ENCODE peak calls at places on chromosome 19, in nine cellular contexts. I is lower lobe of right lung, W is heart right ventricle, P is fibroblast of lung, U is pancreas, S is Caco-2, Y is heart left ventricle, V is neuronal stem cell, H is Panc1. L is an unnamed sample.

GRCh38 chr19:3409346-3410064 is 43.1 kb downstream of the NFIC start:
- DNase-seq in V (no peak), S (no peak), U (peak; percentile 72), H (no peak), W (peak; percentile 76), Y (peak; percentile 81), P (no peak), I (peak; percentile 60), L (peak; percentile 79)

GRCh38 chr19:45403781-45404556 is 900 bp downstream of the PPP1R13L start:
- DNase-seq in H (no peak), P (no peak), W (peak; percentile 70), S (peak; percentile 88), Y (peak; percentile 70), I (peak; percentile 75), V (no peak), U (peak; percentile 86), L (peak; percentile 86)

GRCh38 chr19:54606230-54606629 is 12.8 kb downstream of the LILRA1 start:
- DNase-seq in Y (no peak), H (no peak), I (no peak), U (no peak), S (no peak), W (no peak), P (no peak), V (no peak), L (no peak)

GRCh38 chr19:2619076-2619475 is 83.4 kb downstream of the GNG7 start:
- DNase-seq in H (no peak), S (no peak), P (no peak), U (no peak), V (no peak), Y (no peak), I (no peak), W (no peak), L (no peak)

GRCh38 chr19:19115954-19116353 is 22.3 kb downstream of the TMEM161A start:
- DNase-seq in S (no peak), H (no peak), W (peak; percentile 43), P (no peak), I (peak; percentile 63), U (no peak), Y (no peak), V (no peak), L (no peak)

GRCh38 chr19:18507727-18508440 is 14.0 kb downstream of the ELL start:
- DNase-seq in P (no peak), H (no peak), Y (peak; percentile 52), I (no peak), W (peak; percentile 53), S (no peak), U (no peak), V (no peak), L (no peak)

GRCh38 chr19:1489463-1489971 is 633 bp downstream of the PCSK4 start:
- DNase-seq in I (peak; percentile 57), Y (peak; percentile 33), S (no peak), H (no peak), V (no peak), P (no peak), U (peak; percentile 58), W (no peak), L (peak; percentile 75)

GRCh38 chr19:18967358-18968146 is 26.5 kb upstream of the HOMER3 start:
- DNase-seq in W (peak; percentile 43), Y (peak; percentile 77), P (peak; percentile 53), S (no peak), V (no peak), H (no peak), I (peak; percentile 74), U (no peak), L (peak; percentile 85)

GRCh38 chr19:3708207-3708931 is at the start of gene TJP3:
- DNase-seq in P (peak; percentile 42), S (peak; percentile 79), W (peak; percentile 45), Y (no peak), H (no peak), I (peak; percentile 87), U (peak; percentile 83), V (no peak), L (no peak)

GRCh38 chr19:5997371-5997770 is 19.4 kb upstream of the RANBP3 start:
- DNase-seq in P (no peak), W (no peak), I (no peak), Y (no peak), U (no peak), S (no peak), H (no peak), V (no peak), L (no peak)

GRCh38 chr19:43524922-43525835 is 1.8 kb downstream of the ETHE1 start:
- DNase-seq in I (peak; percentile 76), V (no peak), P (peak; percentile 41), Y (peak; percentile 46), H (no peak), S (peak; percentile 89), U (no peak), W (peak; percentile 43), L (peak; percentile 77)

GRCh38 chr19:37893845-37894575 is 12.4 kb downstream of the WDR87 start:
- DNase-seq in S (peak; percentile 67), U (no peak), W (no peak), H (no peak), P (no peak), I (no peak), V (no peak), Y (no peak), L (peak; percentile 9)

GRCh38 chr19:590396-590745 is 690 bp downstream of the HCN2 start:
- DNase-seq in Y (no peak), P (peak; percentile 45), S (no peak), U (no peak), W (no peak), I (no peak), H (no peak), V (no peak), L (no peak)

GRCh38 chr19:42436006-42436405 is 6.7 kb downstream of the CXCL17 start:
- DNase-seq in V (no peak), I (no peak), Y (no peak), P (no peak), H (no peak), U (no peak), S (no peak), W (no peak), L (no peak)

GRCh38 chr19:50777261-50777660 is 7.0 kb downstream of the GPR32 start:
- DNase-seq in H (no peak), W (no peak), U (no peak), P (no peak), V (no peak), Y (no peak), S (no peak), I (no peak), L (no peak)

GRCh38 chr19:38557205-38557799 is 60.5 kb downstream of the MAP4K1 start:
- DNase-seq in S (no peak), W (no peak), I (peak; percentile 64), U (no peak), V (no peak), Y (no peak), P (no peak), H (no peak), L (no peak)

GRCh38 chr19:39544201-39544903 is 4.4 kb upstream of the EID2 start:
- DNase-seq in U (no peak), W (no peak), Y (no peak), V (no peak), H (no peak), I (no peak), S (no peak), P (peak; percentile 29), L (no peak)

GRCh38 chr19:38068851-38069250 is 155.2 kb downstream of the DPF1 start:
- DNase-seq in I (no peak), W (no peak), H (no peak), P (no peak), U (no peak), Y (no peak), S (no peak), V (no peak), L (no peak)

GRCh38 chr19:28130066-28130511 is 1082.9 kb downstream of the UQCRFS1 start:
- DNase-seq in H (no peak), P (no peak), W (no peak), V (no peak), S (no peak), Y (no peak), I (no peak), U (no peak), L (no peak)
- H3K4me1 ChIP-seq in H (no peaks in the 10 kb centered on the region), P (no peaks in the 10 kb centered on the region), W (no peaks in the 10 kb centered on the region), V (peaks cover 6% of the 10 kb centered on the region), S (no peaks in the 10 kb centered on the region), Y (no peaks in the 10 kb centered on the region), I (no peaks in the 10 kb centered on the region), U (no peaks in the 10 kb centered on the region), L (no peaks in the 10 kb centered on the region)

DNA sequence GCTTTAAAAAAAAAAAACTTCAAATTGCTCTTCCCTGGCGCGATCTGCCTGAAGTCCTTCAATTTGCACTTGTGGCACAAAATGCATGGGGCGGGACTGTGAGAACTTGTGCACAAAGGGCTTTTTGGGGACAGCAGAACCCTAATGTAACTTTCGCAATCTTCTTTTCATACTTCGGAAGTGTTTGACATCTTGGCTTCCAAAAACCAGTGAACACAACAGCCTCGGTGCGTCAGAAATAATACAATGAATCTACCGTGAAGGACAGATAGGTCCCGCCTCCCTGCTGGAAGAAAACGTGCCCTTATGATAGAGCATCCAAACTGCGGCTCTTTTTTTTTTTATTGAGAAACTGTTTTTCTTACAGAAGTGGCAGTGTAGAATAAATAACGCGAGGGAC is 36.6 kb downstream of the KLF2 start:
- DNase-seq in S (no peak), V (no peak), I (no peak), W (no peak), U (no peak), P (no peak), Y (no peak), H (no peak), L (no peak)
- H3K4me1 ChIP-seq in S (peaks cover 5% of the 10 kb centered on the region), V (no peaks in the 10 kb centered on the region), I (peaks cover 42% of the 10 kb centered on the region), W (peaks cover 4% of the 10 kb centered on the region), U (peaks cover 7% of the 10 kb centered on the region), P (no peaks in the 10 kb centered on the region), Y (peaks cover 58% of the 10 kb centered on the region), H (no peaks in the 10 kb centered on the region), L (no peaks in the 10 kb centered on the region)

DNA sequence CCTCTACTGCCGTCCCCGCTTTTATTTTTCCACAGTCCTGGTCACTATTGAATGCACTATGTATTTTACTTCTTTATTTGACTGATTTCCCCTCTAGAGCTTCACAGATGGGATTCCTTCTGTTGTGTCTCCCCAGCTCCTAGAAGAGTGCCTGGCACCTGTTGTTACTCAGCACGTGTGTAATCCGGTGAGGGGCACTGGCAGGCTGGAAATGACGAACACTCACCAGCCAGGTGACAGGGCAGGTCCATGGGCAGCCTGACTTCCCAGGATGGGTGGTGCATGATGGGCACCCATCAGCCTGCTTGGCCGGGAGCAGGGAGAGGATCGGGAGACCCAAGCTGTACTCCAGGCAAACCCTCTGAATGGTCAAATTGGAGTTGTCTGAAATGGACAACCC is 67.2 kb downstream of the CEBPG start:
- DNase-seq in S (peak; percentile 12), P (no peak), Y (no peak), I (peak; percentile 21), V (no peak), W (no peak), H (no peak), U (no peak), L (peak; percentile 12)
- H3K4me1 ChIP-seq in S (no peaks in the 10 kb centered on the region), P (no peaks in the 10 kb centered on the region), Y (no peaks in the 10 kb centered on the region), I (no peaks in the 10 kb centered on the region), V (peaks cover 6% of the 10 kb centered on the region), W (no peaks in the 10 kb centered on the region), H (no peaks in the 10 kb centered on the region), U (no peaks in the 10 kb centered on the region), L (no peaks in the 10 kb centered on the region)

DNA sequence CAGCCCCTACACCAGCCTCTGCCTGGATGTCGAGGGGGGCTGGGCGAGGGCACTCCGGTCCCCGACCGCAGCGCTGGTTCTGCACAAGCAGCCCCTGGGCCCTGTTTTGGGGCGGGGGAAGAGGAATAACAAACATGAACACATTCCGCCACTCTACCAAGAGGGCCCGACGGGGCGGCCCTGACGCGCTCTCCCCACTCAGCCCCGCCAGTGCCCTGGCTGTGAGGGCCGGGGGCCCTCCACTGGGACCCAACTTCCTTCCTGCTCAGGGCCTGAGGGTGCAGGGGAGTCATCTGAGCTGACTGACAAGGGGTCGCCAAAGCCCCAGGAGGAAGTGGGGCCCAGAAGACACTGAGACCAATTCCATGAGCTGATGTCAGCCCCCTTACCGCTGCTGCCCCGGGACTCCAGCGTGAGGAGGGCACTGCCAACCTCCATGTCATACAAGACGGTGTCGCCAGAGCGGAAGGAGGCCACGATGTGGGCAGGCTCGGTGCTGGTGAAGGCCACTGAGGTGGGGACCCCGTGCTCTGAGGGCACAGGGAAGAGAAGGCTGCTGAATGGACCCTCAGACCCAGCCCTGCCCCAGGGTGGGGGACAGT is 5.6 kb upstream of the PRKD2 start:
- DNase-seq in U (no peak), W (no peak), S (no peak), P (no peak), V (no peak), H (no peak), I (peak; percentile 40), Y (no peak), L (peak; percentile 37)
- H3K4me1 ChIP-seq in U (peaks cover 3% of the 10 kb centered on the region), W (peaks cover 32% of the 10 kb centered on the region), S (peaks cover 13% of the 10 kb centered on the region), P (no peaks in the 10 kb centered on the region), V (no peaks in the 10 kb centered on the region), H (peaks cover 5% of the 10 kb centered on the region), I (peaks cover 37% of the 10 kb centered on the region), Y (peaks cover 30% of the 10 kb centered on the region), L (no peaks in the 10 kb centered on the region)

L was measured in aorta.